ENCODE peak calls at places on chromosomes 12 and 14, in nine cellular contexts. B is A673, C is GM12865, I is psoas muscle, W is brain microvascular endothelial cell, H is NB4, K is ovary, J is WTC11, L is AG04450. X is an unnamed sample.

GRCh38 chr12:14567311-14568195 is at the start of gene PLBD1:
- DNase-seq in K (peak; percentile 63), L (no peak), H (no peak), I (peak; percentile 89), B (peak; percentile 7), W (no peak), C (peak; percentile 4), J (peak; percentile 72), X (no peak)

GRCh38 chr12:54009171-54010052 is 627 bp downstream of the HOXC8 start:
- DNase-seq in K (peak; percentile 76), H (peak; percentile 73), C (no peak), I (peak; percentile 62), L (no peak), J (no peak), W (no peak), B (peak; percentile 72), X (no peak)

GRCh38 chr12:34287986-34288962 is 266.0 kb downstream of the ALG10 start:
- DNase-seq in H (no peak), L (no peak), C (no peak), I (peak; percentile 12), K (no peak), W (no peak), B (no peak), J (no peak), X (no peak)

GRCh38 chr12:110647669-110648068 is 33.7 kb downstream of the TCTN1 start:
- DNase-seq in C (peak; percentile 61), B (no peak), L (no peak), H (no peak), J (no peak), W (no peak), K (no peak), I (no peak), X (no peak)

GRCh38 chr12:6551063-6551461 is 4.8 kb downstream of the IFFO1 start:
- DNase-seq in H (no peak), K (no peak), B (no peak), W (no peak), I (peak; percentile 94), C (no peak), L (no peak), J (no peak), X (peak; percentile 92)

GRCh38 chr12:24307716-24308335 is 358.4 kb upstream of the SOX5 start:
- DNase-seq in C (no peak), I (no peak), L (no peak), B (peak; percentile 93), K (no peak), J (no peak), W (no peak), H (peak; percentile 59), X (no peak)

GRCh38 chr14:72565200-72565599 is 328.7 kb downstream of the DPF3 start:
- DNase-seq in I (peak; percentile 75), B (no peak), H (no peak), K (no peak), J (no peak), W (no peak), L (no peak), C (no peak), X (no peak)

GRCh38 chr12:87300-87699 is 20.7 kb downstream of the IQSEC3 start:
- DNase-seq in I (no peak), J (no peak), C (no peak), H (no peak), L (no peak), W (no peak), K (no peak), B (no peak), X (no peak)

GRCh38 chr12:53051058-53051880 is 1.4 kb downstream of the TNS2 start:
- DNase-seq in C (no peak), I (peak; percentile 95), K (peak; percentile 65), H (peak; percentile 88), L (no peak), B (no peak), J (no peak), W (peak; percentile 63), X (peak; percentile 92)

GRCh38 chr14:65999865-66000264 is 486.3 kb upstream of the CCDC196 start:
- DNase-seq in C (no peak), B (no peak), K (no peak), H (no peak), W (no peak), J (no peak), I (no peak), L (no peak), X (no peak)

GRCh38 chr14:103279129-103280025 is 54.7 kb upstream of the EIF5 start:
- DNase-seq in B (no peak), W (no peak), H (no peak), J (peak; percentile 52), K (peak; percentile 77), I (peak; percentile 72), C (no peak), L (no peak), X (no peak)

GRCh38 chr14:36522972-36523685 is 3.1 kb upstream of the NKX2-1 start:
- DNase-seq in I (no peak), J (peak; percentile 34), K (no peak), H (no peak), C (no peak), L (no peak), B (no peak), W (no peak), X (no peak)

GRCh38 chr12:120455302-120455701 is 9.1 kb downstream of the GATC start:
- DNase-seq in J (no peak), W (no peak), L (no peak), C (no peak), K (no peak), B (no peak), I (no peak), H (no peak), X (no peak)

GRCh38 chr12:121494093-121494787 is 86.6 kb downstream of the KDM2B start:
- DNase-seq in L (peak; percentile 8), K (peak; percentile 69), C (peak; percentile 64), H (peak; percentile 72), B (peak; percentile 66), W (peak; percentile 9), I (peak; percentile 63), J (peak; percentile 84), X (no peak)

DNA sequence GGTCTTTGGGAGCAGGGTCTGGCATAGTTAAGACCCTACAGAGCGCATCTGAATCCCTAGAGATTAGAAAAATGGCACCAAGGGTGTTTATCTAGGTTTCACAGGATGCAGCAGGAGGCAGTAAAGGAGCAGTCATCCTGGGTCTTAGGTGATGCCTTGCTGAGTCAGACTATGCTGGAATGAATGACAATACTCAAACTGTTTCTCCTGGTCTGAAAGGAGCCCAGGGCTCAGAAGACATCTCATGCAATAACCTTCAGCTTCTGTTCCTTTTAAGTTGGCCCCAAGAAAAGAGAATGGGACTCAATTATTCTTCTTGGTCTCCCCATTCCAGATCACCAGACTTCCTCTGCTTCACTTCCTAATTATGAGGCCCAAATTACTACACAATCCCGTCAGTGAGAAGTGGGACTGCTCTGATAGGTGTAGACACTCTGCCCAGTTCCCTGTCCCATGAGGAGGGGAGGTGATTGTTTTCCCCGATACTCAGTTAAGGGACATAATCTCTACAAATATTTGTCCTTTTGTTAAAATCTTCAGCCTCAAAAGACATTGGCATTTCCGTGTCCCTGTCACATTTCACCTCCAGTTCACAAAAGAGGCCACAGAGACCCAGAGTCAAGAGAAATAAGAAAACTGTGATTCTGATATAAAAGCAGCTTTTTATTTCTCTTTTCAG is 14.8 kb upstream of the APOF start:
- DNase-seq in I (no peak), J (no peak), L (no peak), C (no peak), K (no peak), W (peak; percentile 16), H (no peak), B (no peak), X (no peak)
- TF ChIP-seq CTCF in I (no peak), J (no peak), L (no peak), C (no peak), K (no peak), W (peak; percentile 35), H (no peak), B (no peak), X (no peak)

GRCh38 chr12:12897286-12897685 is 5.9 kb downstream of the GPRC5A start:
- DNase-seq in B (no peak), L (no peak), K (no peak), I (no peak), W (no peak), J (no peak), C (no peak), H (no peak), X (no peak)
- TF ChIP-seq CTCF in B (no peak), L (no peak), K (no peak), I (no peak), W (no peak), J (no peak), C (no peak), H (no peak), X (no peak)

DNA sequence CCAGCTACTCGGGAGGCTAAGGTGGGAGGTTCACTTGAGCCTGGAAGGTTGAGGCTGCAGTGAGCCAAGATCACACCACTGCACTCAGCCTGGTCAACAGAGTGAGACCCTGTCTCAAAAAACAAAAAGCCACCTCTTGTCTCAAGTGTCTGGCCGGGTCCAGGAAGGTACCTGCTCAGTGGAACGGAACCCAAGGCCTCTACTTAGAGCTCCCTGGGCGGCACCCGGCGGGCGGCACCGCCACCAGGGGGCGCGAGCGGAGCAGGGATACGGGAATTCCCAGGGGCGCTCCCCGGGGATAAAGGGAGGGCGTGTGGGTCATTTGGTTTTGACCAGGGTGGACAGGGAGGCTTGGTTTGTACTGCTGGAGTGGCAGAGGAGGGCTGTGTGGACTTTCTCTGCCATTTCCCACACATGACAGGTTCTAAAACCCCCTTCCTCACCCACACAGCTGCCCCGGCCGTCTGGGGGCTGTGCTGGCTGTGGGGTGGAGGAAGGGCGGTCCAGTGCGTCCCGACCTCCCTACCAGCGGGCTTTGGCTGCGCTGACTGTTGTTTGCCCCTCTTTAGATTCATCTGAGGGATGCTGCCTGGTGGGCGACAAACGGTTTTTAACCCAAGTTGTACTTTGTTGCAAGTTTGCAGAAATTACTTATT is 91.4 kb downstream of the SETD3 start:
- DNase-seq in K (peak; percentile 55), W (peak; percentile 16), C (peak; percentile 46), H (peak; percentile 42), B (peak; percentile 48), J (peak; percentile 79), L (no peak), I (peak; percentile 66), X (no peak)
- TF ChIP-seq CTCF in K (peak; percentile 38), W (peak; percentile 93), C (peak; percentile 74), H (peak; percentile 70), B (peak; percentile 80), J (peak; percentile 73), L (peak; percentile 77), I (peak; percentile 62), X (peak; percentile 78)

DNA sequence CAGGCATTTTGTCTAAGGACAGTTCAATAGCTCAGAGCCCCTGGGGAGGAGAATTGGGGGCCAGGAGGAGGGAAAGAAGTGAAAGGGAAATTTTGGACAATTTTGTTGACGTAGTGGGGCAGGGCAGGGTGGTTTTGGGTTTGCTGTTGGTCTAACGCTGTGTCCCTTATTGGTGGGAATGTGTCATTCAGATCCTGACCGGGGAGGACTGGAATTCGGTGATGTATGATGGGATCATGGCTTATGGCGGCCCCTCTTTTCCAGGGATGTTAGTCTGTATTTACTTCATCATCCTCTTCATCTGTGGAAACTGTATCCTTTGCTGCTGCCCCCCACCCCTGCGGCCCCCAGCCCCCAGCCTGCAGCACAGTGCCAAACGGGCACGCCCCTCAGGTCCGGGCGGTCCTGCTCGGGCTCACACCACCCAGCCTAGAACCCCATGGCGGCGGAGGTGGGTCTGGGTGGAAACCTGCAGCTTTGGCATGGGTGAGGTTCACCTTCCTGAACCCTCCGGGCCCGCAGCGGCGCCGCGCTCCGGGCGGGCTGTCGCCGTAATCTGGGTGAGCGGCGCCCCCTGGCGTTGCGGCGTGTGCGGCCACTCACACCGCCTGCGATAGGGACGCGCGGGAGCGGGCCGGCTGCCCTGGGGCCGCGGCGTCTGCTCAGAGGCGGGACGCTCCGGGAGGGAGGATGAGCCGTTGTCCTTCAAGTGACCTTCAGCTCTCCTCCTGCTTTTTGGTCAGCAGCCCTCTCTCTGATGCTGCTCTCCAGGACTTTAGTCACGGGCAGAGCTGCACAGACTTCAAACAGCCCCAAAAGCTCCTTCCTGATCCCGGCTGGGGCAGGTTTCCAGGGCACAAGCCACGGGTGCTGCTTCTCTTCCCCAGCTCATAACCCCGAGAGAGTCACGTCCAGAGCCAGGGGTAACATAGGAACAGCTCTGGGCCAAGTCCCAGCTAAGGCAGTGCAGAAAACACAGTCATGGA is 211.8 kb upstream of the FKBP4 start:
- DNase-seq in K (peak; percentile 78), J (peak; percentile 79), B (peak; percentile 65), W (no peak), L (no peak), I (peak; percentile 77), C (peak; percentile 68), H (peak; percentile 73), X (no peak)
- TF ChIP-seq CTCF in K (peak; percentile 72), J (peak; percentile 91), B (peak; percentile 81), W (peak; percentile 60), L (peak; percentile 74), I (peak; percentile 92), C (peak; percentile 82), H (peak; percentile 67), X (peak; percentile 99)